ENCODE peak calls at places on chromosomes 1 and 21, in nine cellular contexts. M, T, J, Y, Z, S, E, L and K are unnamed samples.

GRCh38 chr1:70140343-70140742 is 65.0 kb downstream of the LRRC40 start:
- DNase-seq in S (no peak), Z (no peak), T (no peak), L (no peak), E (peak), J (peak), M (peak), Y (no peak), K (no peak)

GRCh38 chr1:208781391-208782035 is 537.3 kb upstream of the PLXNA2 start:
- DNase-seq in Z (peak), M (no peak), T (no peak), J (no peak), E (no peak), Y (peak), S (no peak), L (no peak), K (no peak)

GRCh38 chr21:35395728-35396127 is 346.6 kb upstream of the RUNX1 start:
- DNase-seq in Y (no peak), S (no peak), E (no peak), J (peak), Z (no peak), T (no peak), L (no peak), M (peak), K (no peak)

GRCh38 chr1:182268659-182269058 is 122.9 kb downstream of the GLUL start:
- DNase-seq in E (no peak), L (no peak), S (no peak), J (no peak), T (no peak), M (no peak), Z (no peak), Y (no peak), K (no peak)

GRCh38 chr1:167899253-167899681 is 14.7 kb downstream of the ADCY10 start:
- DNase-seq in M (no peak), L (no peak), S (no peak), T (no peak), E (peak), Y (no peak), Z (no peak), J (peak), K (no peak)

GRCh38 chr1:235650341-235651169 is 971 bp upstream of the GNG4 start:
- DNase-seq in T (no peak), S (no peak), J (peak), E (no peak), Z (no peak), L (no peak), M (no peak), Y (peak), K (no peak)

GRCh38 chr1:19454265-19455198 is 30.8 kb downstream of the CAPZB start:
- DNase-seq in M (no peak), L (no peak), S (no peak), T (no peak), Y (no peak), E (peak), Z (no peak), J (no peak), K (no peak)

GRCh38 chr1:53470155-53470554 is 11.0 kb downstream of the DMRTB1 start:
- DNase-seq in J (peak), S (no peak), T (no peak), Z (no peak), L (no peak), Y (peak), E (peak), M (peak), K (no peak)

GRCh38 chr1:115641762-115642167 is at the start of gene VANGL1:
- DNase-seq in Z (peak), Y (peak), T (no peak), J (peak), L (peak), M (peak), E (peak), S (no peak), K (peak)

GRCh38 chr1:90862782-90863181 is 145.7 kb upstream of the BARHL2 start:
- DNase-seq in Z (no peak), M (no peak), Y (no peak), T (no peak), J (no peak), L (no peak), S (no peak), E (no peak), K (no peak)

GRCh38 chr1:204268101-204268500 is 54.3 kb upstream of the GOLT1A start:
- DNase-seq in S (no peak), L (no peak), T (no peak), Z (peak), E (no peak), Y (peak), J (no peak), M (no peak), K (no peak)

GRCh38 chr1:157580179-157580827 is 17.6 kb downstream of the FCRL4 start:
- DNase-seq in E (peak), T (no peak), S (peak), L (peak), J (peak), Z (peak), M (peak), Y (peak), K (peak)

GRCh38 chr1:109083923-109084322 is 6.6 kb upstream of the TMEM167B start:
- DNase-seq in E (no peak), Y (no peak), Z (no peak), M (no peak), S (no peak), J (no peak), T (no peak), L (no peak), K (no peak)